ENCODE peak calls at places on chromosomes 5 and 9, in six cellular contexts. One of them, this sample, is unnamed.
A peak's percentile ranks its signal among the peaks of the same experiment; 100 is the strongest.

GRCh38 chr9:97954550-97954989 is 16.6 kb upstream of the HEMGN start:
- DNase-seq in transverse colon: peak; percentile 48
- DNase-seq in cardiac muscle cell: peak; percentile 11
- DNase-seq in OCI-LY7: peak; percentile 90
- DNase-seq in tibial artery: no peak
- DNase-seq in HCT116: peak; percentile 59
- DNase-seq in this sample: no peak

GRCh38 chr5:38258319-38259061 is at the start of gene EGFLAM:
- DNase-seq in transverse colon: no peak
- DNase-seq in cardiac muscle cell: peak; percentile 12
- DNase-seq in OCI-LY7: no peak
- DNase-seq in tibial artery: no peak
- DNase-seq in HCT116: no peak
- DNase-seq in this sample: no peak

GRCh38 chr5:37086466-37087178 is 162.6 kb downstream of the CPLANE1 start:
- DNase-seq in transverse colon: peak; percentile 24
- DNase-seq in cardiac muscle cell: peak; percentile 38
- DNase-seq in OCI-LY7: no peak
- DNase-seq in tibial artery: no peak
- DNase-seq in HCT116: no peak
- DNase-seq in this sample: no peak

GRCh38 chr5:40646286-40646685 is 33.4 kb upstream of the PTGER4 start:
- DNase-seq in transverse colon: no peak
- DNase-seq in cardiac muscle cell: no peak
- DNase-seq in OCI-LY7: no peak
- DNase-seq in tibial artery: no peak
- DNase-seq in HCT116: no peak
- DNase-seq in this sample: no peak

GRCh38 chr9:115132648-115133047 is 14.7 kb upstream of the TNC start:
- DNase-seq in transverse colon: no peak
- DNase-seq in cardiac muscle cell: peak; percentile 60
- DNase-seq in OCI-LY7: no peak
- DNase-seq in tibial artery: no peak
- DNase-seq in HCT116: no peak
- DNase-seq in this sample: no peak

GRCh38 chr5:12777342-12777741 is 873.1 kb upstream of the CTNND2 start:
- DNase-seq in transverse colon: no peak
- DNase-seq in cardiac muscle cell: no peak
- DNase-seq in OCI-LY7: no peak
- DNase-seq in tibial artery: no peak
- DNase-seq in HCT116: no peak
- DNase-seq in this sample: no peak

GRCh38 chr5:57770029-57770428 is 287.4 kb upstream of the ACTBL2 start:
- DNase-seq in transverse colon: no peak
- DNase-seq in cardiac muscle cell: no peak
- DNase-seq in OCI-LY7: no peak
- DNase-seq in tibial artery: no peak
- DNase-seq in HCT116: no peak
- DNase-seq in this sample: no peak

GRCh38 chr5:169628891-169629290 is 8.2 kb upstream of the DOCK2 start:
- DNase-seq in transverse colon: no peak
- DNase-seq in cardiac muscle cell: peak; percentile 22
- DNase-seq in OCI-LY7: no peak
- DNase-seq in tibial artery: no peak
- DNase-seq in HCT116: no peak
- DNase-seq in this sample: no peak

GRCh38 chr5:67301285-67301904 is 104.8 kb upstream of the CD180 start:
- DNase-seq in transverse colon: peak; percentile 55
- DNase-seq in cardiac muscle cell: peak; percentile 97
- DNase-seq in OCI-LY7: no peak
- DNase-seq in tibial artery: peak; percentile 93
- DNase-seq in HCT116: no peak
- DNase-seq in this sample: peak; percentile 61

GRCh38 chr5:81748556-81748955 is 2.3 kb downstream of the SSBP2 start:
- DNase-seq in transverse colon: no peak
- DNase-seq in cardiac muscle cell: no peak
- DNase-seq in OCI-LY7: peak; percentile 33
- DNase-seq in tibial artery: no peak
- DNase-seq in HCT116: no peak
- DNase-seq in this sample: no peak

GRCh38 chr5:34957299-34957698 is 27.9 kb downstream of the DNAJC21 start:
- DNase-seq in transverse colon: no peak
- DNase-seq in cardiac muscle cell: peak; percentile 20
- DNase-seq in OCI-LY7: no peak
- DNase-seq in tibial artery: no peak
- DNase-seq in HCT116: no peak
- DNase-seq in this sample: no peak

GRCh38 chr9:2023532-2023931 is 8.4 kb downstream of the SMARCA2 start:
- DNase-seq in transverse colon: no peak
- DNase-seq in cardiac muscle cell: no peak
- DNase-seq in OCI-LY7: no peak
- DNase-seq in tibial artery: no peak
- DNase-seq in HCT116: no peak
- DNase-seq in this sample: no peak

GRCh38 chr5:168883253-168883880 is 304.2 kb upstream of the PANK3 start:
- DNase-seq in transverse colon: no peak
- DNase-seq in cardiac muscle cell: no peak
- DNase-seq in OCI-LY7: no peak
- DNase-seq in tibial artery: no peak
- DNase-seq in HCT116: no peak
- DNase-seq in this sample: no peak

GRCh38 chr5:109706065-109706464 is 16.3 kb downstream of the MAN2A1 start:
- DNase-seq in transverse colon: no peak
- DNase-seq in cardiac muscle cell: no peak
- DNase-seq in OCI-LY7: no peak
- DNase-seq in tibial artery: no peak
- DNase-seq in HCT116: no peak
- DNase-seq in this sample: no peak

GRCh38 chr9:6733831-6734230 is 23.9 kb upstream of the KDM4C start:
- DNase-seq in transverse colon: no peak
- DNase-seq in cardiac muscle cell: no peak
- DNase-seq in OCI-LY7: no peak
- DNase-seq in tibial artery: no peak
- DNase-seq in HCT116: no peak
- DNase-seq in this sample: no peak

GRCh38 chr5:162391848-162392247 is 324.3 kb downstream of the GABRG2 start:
- DNase-seq in transverse colon: no peak
- DNase-seq in cardiac muscle cell: no peak
- DNase-seq in OCI-LY7: no peak
- DNase-seq in tibial artery: no peak
- DNase-seq in HCT116: no peak
- DNase-seq in this sample: no peak

GRCh38 chr9:89648247-89649000 is 43.6 kb downstream of the GADD45G start:
- DNase-seq in transverse colon: no peak
- DNase-seq in cardiac muscle cell: no peak
- DNase-seq in OCI-LY7: no peak
- DNase-seq in tibial artery: no peak
- DNase-seq in HCT116: no peak
- DNase-seq in this sample: no peak

GRCh38 chr5:75055727-75056144 is 3.4 kb upstream of the GCNT4 start:
- DNase-seq in transverse colon: no peak
- DNase-seq in cardiac muscle cell: peak; percentile 59
- DNase-seq in OCI-LY7: no peak
- DNase-seq in tibial artery: no peak
- DNase-seq in HCT116: no peak
- DNase-seq in this sample: no peak

GRCh38 chr9:76576344-76576743 is 117.4 kb downstream of the GCNT1 start:
- DNase-seq in transverse colon: peak; percentile 40
- DNase-seq in cardiac muscle cell: peak; percentile 90
- DNase-seq in OCI-LY7: peak; percentile 80
- DNase-seq in tibial artery: no peak
- DNase-seq in HCT116: no peak
- DNase-seq in this sample: no peak

GRCh38 chr5:156431956-156432829 is 105.2 kb downstream of the SGCD start:
- DNase-seq in transverse colon: no peak
- DNase-seq in cardiac muscle cell: no peak
- DNase-seq in OCI-LY7: no peak
- DNase-seq in tibial artery: no peak
- DNase-seq in HCT116: no peak
- DNase-seq in this sample: no peak

DNA sequence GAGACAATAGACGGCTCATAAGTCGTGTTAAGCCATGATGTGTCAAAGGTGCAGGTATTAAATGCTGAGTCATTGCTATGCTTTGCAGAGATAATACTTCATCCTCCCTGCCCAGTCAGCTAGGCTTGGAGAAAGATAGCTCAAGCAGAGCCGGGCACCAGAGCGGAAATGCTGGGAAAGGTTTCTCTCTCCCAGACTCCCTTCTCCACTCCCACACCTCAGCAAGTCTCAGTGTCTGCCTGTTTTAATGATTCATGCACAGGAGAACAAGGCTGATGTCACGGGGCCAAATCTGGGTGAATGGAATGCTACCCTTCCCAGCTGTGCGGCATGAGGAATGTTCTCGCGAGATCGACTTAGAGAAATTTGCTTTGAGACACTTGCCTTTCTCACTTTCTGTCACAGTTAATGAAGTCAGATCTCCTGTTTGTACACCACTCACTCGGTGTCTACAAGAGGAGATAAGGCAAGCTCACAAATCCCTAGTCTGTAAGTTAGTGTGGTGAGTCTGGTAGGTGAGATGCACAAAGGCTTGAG is 204.4 kb downstream of the EFNA5 start:
- DNase-seq in transverse colon: no peak
- DNase-seq in cardiac muscle cell: peak; percentile 93
- DNase-seq in OCI-LY7: no peak
- DNase-seq in tibial artery: no peak
- DNase-seq in HCT116: no peak
- DNase-seq in this sample: no peak
- H3K27ac ChIP-seq in transverse colon: no peak overlapping the region
- H3K27ac ChIP-seq in cardiac muscle cell: peak overlapping the region; percentile 81
- H3K27ac ChIP-seq in OCI-LY7: no peak overlapping the region
- H3K27ac ChIP-seq in tibial artery: no peak overlapping the region
- H3K27ac ChIP-seq in HCT116: no peak overlapping the region
- H3K27ac ChIP-seq in this sample: peak overlapping the region; percentile 14

DNA sequence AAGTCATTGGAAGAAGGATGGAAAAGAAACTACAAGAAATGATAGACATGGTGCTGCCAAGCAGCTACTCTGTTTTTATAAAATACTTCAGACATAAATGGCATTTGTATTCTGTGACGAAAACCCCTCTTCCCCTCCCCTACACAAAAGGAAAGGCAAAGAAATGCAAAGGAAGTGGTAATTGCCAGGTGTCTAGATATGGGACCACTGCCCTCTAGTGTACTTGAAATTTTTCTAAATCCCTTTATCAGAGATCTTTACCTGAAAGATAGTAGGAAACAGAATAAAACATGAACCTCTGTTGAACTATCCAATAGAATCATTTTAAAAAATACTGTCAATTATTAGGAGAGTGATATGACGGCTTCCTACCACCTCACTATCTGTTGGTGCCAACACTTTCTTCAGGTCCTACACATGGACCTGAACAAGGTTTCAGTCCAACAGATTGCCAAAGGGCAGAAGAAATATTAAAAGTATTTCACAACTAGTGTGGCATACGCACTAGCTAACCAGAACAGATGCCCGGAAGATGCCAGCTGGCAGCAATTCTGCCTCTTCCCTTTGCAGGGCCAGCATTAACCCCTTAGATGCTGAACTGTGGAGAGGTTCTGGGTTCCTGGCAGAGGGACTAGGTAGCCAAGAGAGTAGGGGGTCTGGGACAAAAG is 104.1 kb downstream of the TSSK1B start:
- DNase-seq in transverse colon: no peak
- DNase-seq in cardiac muscle cell: peak; percentile 63
- DNase-seq in OCI-LY7: peak; percentile 61
- DNase-seq in tibial artery: no peak
- DNase-seq in HCT116: peak; percentile 54
- DNase-seq in this sample: no peak
- TF ChIP-seq CTCF in transverse colon: no peak
- TF ChIP-seq CTCF in cardiac muscle cell: peak; percentile 42
- TF ChIP-seq CTCF in OCI-LY7: peak; percentile 85
- TF ChIP-seq CTCF in tibial artery: no peak
- TF ChIP-seq CTCF in HCT116: peak; percentile 88
- TF ChIP-seq CTCF in this sample: no peak

DNA sequence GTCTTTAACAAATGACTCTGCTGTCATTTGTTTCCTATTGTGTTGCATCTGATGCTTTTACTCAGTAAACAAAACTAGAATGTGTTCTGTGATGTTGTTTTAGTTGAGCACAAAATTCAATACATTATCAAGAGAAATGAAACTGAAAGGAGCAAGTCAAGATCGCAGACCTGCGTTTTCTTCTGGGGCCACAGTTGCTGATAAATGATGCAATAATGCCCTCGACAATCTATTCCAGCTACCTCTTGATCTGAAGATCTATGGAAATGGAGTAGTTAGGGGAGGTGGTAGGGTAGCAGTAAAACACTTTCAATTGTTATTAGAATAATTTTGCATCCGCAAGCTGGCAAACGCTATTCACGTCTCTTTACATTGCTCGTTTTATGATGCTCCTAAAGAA is 1.7 kb downstream of the ZNF366 start:
- DNase-seq in transverse colon: no peak
- DNase-seq in cardiac muscle cell: no peak
- DNase-seq in OCI-LY7: no peak
- DNase-seq in tibial artery: no peak
- DNase-seq in HCT116: no peak
- DNase-seq in this sample: no peak
- H3K4me3 ChIP-seq in transverse colon: no peak overlapping the region
- H3K4me3 ChIP-seq in cardiac muscle cell: no peak overlapping the region
- H3K4me3 ChIP-seq in OCI-LY7: no peak overlapping the region
- H3K4me3 ChIP-seq in tibial artery: no peak overlapping the region
- H3K4me3 ChIP-seq in HCT116: no peak overlapping the region
- H3K4me3 ChIP-seq in this sample: no peak overlapping the region

DNA sequence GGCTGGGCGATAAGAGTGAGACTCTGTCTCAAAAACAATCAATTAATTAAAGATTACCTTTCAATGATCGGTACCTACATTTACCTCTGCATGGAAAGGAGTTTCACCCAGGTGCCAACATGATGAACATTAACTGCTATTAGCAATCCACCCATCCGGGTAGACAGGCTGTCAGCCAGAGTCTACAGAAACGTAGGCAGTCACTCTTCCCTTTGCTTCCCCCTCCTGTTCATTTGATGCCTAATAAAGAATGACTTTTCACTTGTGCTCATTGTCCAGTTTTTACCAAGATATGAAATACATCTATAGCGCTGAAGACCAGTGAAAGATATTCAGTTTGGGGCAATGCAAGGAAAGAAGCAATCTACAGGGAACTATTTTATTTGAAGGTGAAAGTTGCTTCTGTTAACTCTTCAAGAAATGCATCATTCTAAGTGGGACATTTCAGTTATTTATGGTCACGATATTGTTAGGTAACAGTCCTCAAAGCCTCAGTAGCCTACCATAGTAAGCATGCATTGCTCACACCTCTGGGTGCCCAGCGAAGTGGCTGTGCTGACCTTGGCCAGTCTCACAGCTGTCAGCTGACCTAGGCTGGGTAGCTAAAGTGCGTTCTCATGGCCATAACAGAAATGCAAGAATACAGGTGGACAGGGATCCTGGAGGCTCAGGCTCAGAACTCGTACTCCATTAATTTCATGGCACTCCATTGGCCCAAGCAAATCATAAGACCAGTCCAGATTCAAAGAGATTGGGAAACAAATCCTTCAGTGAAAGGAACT is 87.2 kb upstream of the DMRT1 start:
- DNase-seq in transverse colon: no peak
- DNase-seq in cardiac muscle cell: no peak
- DNase-seq in OCI-LY7: no peak
- DNase-seq in tibial artery: no peak
- DNase-seq in HCT116: no peak
- DNase-seq in this sample: no peak
- H3K27ac ChIP-seq in transverse colon: no peak overlapping the region
- H3K27ac ChIP-seq in cardiac muscle cell: no peak overlapping the region
- H3K27ac ChIP-seq in OCI-LY7: no peak overlapping the region
- H3K27ac ChIP-seq in tibial artery: no peak overlapping the region
- H3K27ac ChIP-seq in HCT116: no peak overlapping the region
- H3K27ac ChIP-seq in this sample: peak overlapping the region; percentile 6